ENCODE peak calls at places on chromosomes 7 and 10, in eight cellular contexts. M is PC-3; D is IMR-90; V is psoas muscle; J is spleen; E is transverse colon; F is mucosa of descending colon; X is CD8-positive, alpha-beta memory T cell. I is an unnamed sample. For H3K4me1, the result is how much of the 10 kb centered on the place peaks cover.

GRCh38 chr7:134632937-134633540 is 13.6 kb upstream of the BPGM start:
- DNase-seq in M (peak), D (peak), V (no peak), J (no peak), E (no peak), F (no peak), X (peak), I (no peak)

GRCh38 chr7:90119178-90119971 is 34.9 kb upstream of the STEAP1 start:
- DNase-seq in M (no peak), D (peak), V (peak), J (peak), E (no peak), F (peak), X (no peak), I (peak)

GRCh38 chr7:104552102-104552501 is 223.7 kb downstream of the LHFPL3 start:
- DNase-seq in M (peak), D (peak), V (no peak), J (no peak), E (peak), F (no peak), X (no peak), I (no peak)

GRCh38 chr7:90251304-90251635 is 6.3 kb downstream of the CFAP69 start:
- DNase-seq in M (peak), D (no peak), V (no peak), J (no peak), E (no peak), F (no peak), X (no peak), I (no peak)

GRCh38 chr7:6269527-6269926 is 2.9 kb downstream of the CYTH3 start:
- DNase-seq in M (no peak), D (no peak), V (no peak), J (no peak), E (no peak), F (no peak), X (no peak), I (no peak)

GRCh38 chr7:94656925-94657731 is 1.2 kb upstream of the SGCE start:
- DNase-seq in M (peak), D (peak), V (no peak), J (peak), E (no peak), F (peak), X (peak), I (peak)

GRCh38 chr7:84912993-84913635 is 273.7 kb downstream of the SEMA3D start:
- DNase-seq in M (peak), D (no peak), V (no peak), J (no peak), E (no peak), F (no peak), X (no peak), I (no peak)

GRCh38 chr10:120131183-120131582 is 238.7 kb downstream of the SEC23IP start:
- DNase-seq in M (peak), D (no peak), V (no peak), J (no peak), E (no peak), F (no peak), X (no peak), I (no peak)

GRCh38 chr10:85641479-85641967 is 725.1 kb downstream of the GRID1 start:
- DNase-seq in M (peak), D (no peak), V (no peak), J (no peak), E (no peak), F (no peak), X (no peak), I (no peak)

GRCh38 chr7:81501220-81501619 is 268.6 kb downstream of the HGF start:
- DNase-seq in M (peak), D (peak), V (no peak), J (no peak), E (no peak), F (no peak), X (no peak), I (no peak)

GRCh38 chr7:92366730-92367129 is 80.6 kb upstream of the GATAD1 start:
- DNase-seq in M (no peak), D (peak), V (no peak), J (no peak), E (no peak), F (no peak), X (no peak), I (no peak)

GRCh38 chr10:79487296-79488194 is 24.8 kb upstream of the EIF5AL1 start:
- DNase-seq in M (peak), D (peak), V (peak), J (peak), E (peak), F (peak), X (no peak), I (peak)

GRCh38 chr10:1381339-1381738 is 325.2 kb downstream of the WDR37 start:
- DNase-seq in M (no peak), D (no peak), V (no peak), J (no peak), E (no peak), F (no peak), X (no peak), I (peak)

GRCh38 chr7:157018997-157019591 is 8.6 kb upstream of the MNX1 start:
- DNase-seq in M (no peak), D (no peak), V (no peak), J (peak), E (no peak), F (no peak), X (no peak), I (peak)

GRCh38 chr10:86266446-86267242 is 100.0 kb downstream of the GRID1 start:
- DNase-seq in M (no peak), D (no peak), V (no peak), J (peak), E (no peak), F (no peak), X (no peak), I (peak)

GRCh38 chr10:92847185-92847864 is 995 bp upstream of the EXOC6 start:
- DNase-seq in M (peak), D (peak), V (no peak), J (no peak), E (no peak), F (no peak), X (no peak), I (no peak)

GRCh38 chr10:50447691-50448090 is 176.1 kb downstream of the SGMS1 start:
- DNase-seq in M (peak), D (peak), V (no peak), J (no peak), E (no peak), F (no peak), X (no peak), I (no peak)

GRCh38 chr7:127759945-127760421 is 108.0 kb downstream of the SND1 start:
- DNase-seq in M (no peak), D (no peak), V (no peak), J (no peak), E (no peak), F (no peak), X (no peak), I (no peak)

GRCh38 chr10:127887497-127888415 is 5.0 kb downstream of the CLRN3 start:
- DNase-seq in M (no peak), D (no peak), V (no peak), J (no peak), E (no peak), F (no peak), X (no peak), I (no peak)

GRCh38 chr7:81882086-81882485 is 112.2 kb upstream of the HGF start:
- DNase-seq in M (no peak), D (no peak), V (no peak), J (no peak), E (no peak), F (no peak), X (no peak), I (no peak)

GRCh38 chr7:10122573-10123100 is 851.0 kb upstream of the PHF14 start:
- DNase-seq in M (no peak), D (no peak), V (no peak), J (no peak), E (no peak), F (no peak), X (no peak), I (no peak)

GRCh38 chr10:92720306-92721165 is 30.8 kb downstream of the HHEX start:
- DNase-seq in M (no peak), D (no peak), V (no peak), J (no peak), E (no peak), F (no peak), X (no peak), I (no peak)

GRCh38 chr7:128157906-128158305 is 83.2 kb upstream of the LEP start:
- DNase-seq in M (no peak), D (no peak), V (no peak), J (no peak), E (no peak), F (no peak), X (no peak), I (no peak)

GRCh38 chr7:69962077-69962855 is 364.0 kb downstream of the AUTS2 start:
- DNase-seq in M (no peak), D (no peak), V (peak), J (no peak), E (no peak), F (no peak), X (no peak), I (no peak)

GRCh38 chr10:3185386-3185785 is 12.8 kb upstream of the PITRM1 start:
- DNase-seq in M (no peak), D (no peak), V (no peak), J (no peak), E (no peak), F (no peak), X (no peak), I (no peak)

GRCh38 chr10:12471135-12471534 is 121.8 kb downstream of the CAMK1D start:
- DNase-seq in M (no peak), D (no peak), V (no peak), J (peak), E (peak), F (no peak), X (no peak), I (no peak)

GRCh38 chr10:121886997-121887622 is 40.7 kb downstream of the ATE1 start:
- DNase-seq in M (peak), D (peak), V (no peak), J (no peak), E (peak), F (no peak), X (peak), I (peak)

DNA sequence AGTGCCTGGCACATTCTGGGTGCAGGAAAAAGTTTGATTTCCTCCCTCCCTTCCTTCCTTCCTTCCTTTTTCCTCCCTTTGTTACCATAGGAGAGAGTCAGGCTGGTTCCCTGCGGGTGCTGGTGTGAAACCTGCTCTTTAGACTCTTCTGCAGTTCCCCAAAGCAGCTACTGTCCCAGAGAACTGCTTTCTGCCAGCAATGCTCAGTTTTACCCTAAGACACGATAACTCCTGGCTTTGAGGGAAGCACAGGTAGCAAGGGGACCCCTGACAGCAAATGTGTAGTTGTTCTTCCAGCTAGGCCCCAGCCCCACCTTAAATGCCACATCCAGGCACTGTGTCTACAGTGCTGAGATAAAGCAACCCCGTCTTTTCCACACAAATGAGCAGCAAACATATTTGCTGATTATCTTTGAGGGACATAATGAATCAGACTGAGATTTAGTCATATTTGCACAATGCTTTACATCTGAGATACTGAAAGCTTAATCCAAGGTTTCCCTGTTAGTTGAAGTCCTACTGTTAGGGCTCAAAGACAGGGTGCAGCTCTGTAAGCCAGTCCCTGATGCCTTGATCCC is 55.5 kb downstream of the MET start:
- DNase-seq in M (peak), D (no peak), V (no peak), J (no peak), E (no peak), F (no peak), X (no peak), I (no peak)
- H3K4me1 ChIP-seq in M (under half), D (under half), V (under half), J (under half), E (under half), F (under half), X (under half), I (under half)

GRCh38 chr7:11181590-11181989 is 207.9 kb downstream of the PHF14 start:
- DNase-seq in M (no peak), D (no peak), V (no peak), J (no peak), E (no peak), F (no peak), X (no peak), I (no peak)
- H3K4me1 ChIP-seq in M (under half), D (under half), V (under half), J (under half), E (under half), F (under half), X (under half), I (under half)

GRCh38 chr10:109037978-109038377 is 885.3 kb downstream of the XPNPEP1 start:
- DNase-seq in M (no peak), D (no peak), V (no peak), J (no peak), E (no peak), F (no peak), X (no peak), I (no peak)
- H3K4me1 ChIP-seq in M (under half), D (under half), V (under half), J (under half), E (under half), F (under half), X (under half), I (under half)

GRCh38 chr10:35390441-35390840 is 54.1 kb downstream of the CCNY start:
- DNase-seq in M (no peak), D (no peak), V (no peak), J (no peak), E (no peak), F (no peak), X (no peak), I (no peak)

GRCh38 chr10:35392482-35393230 is 56.3 kb downstream of the CCNY start:
- DNase-seq in M (no peak), D (no peak), V (no peak), J (no peak), E (no peak), F (no peak), X (no peak), I (no peak)

GRCh38 chr10:35391153-35391953 is 55.0 kb downstream of the CCNY start:
- DNase-seq in M (no peak), D (no peak), V (no peak), J (no peak), E (no peak), F (no peak), X (no peak), I (no peak)

GRCh38 chr10:35391954-35392262 is 55.6 kb downstream of the CCNY start:
- DNase-seq in M (no peak), D (no peak), V (no peak), J (no peak), E (no peak), F (no peak), X (no peak), I (no peak)

GRCh38 chr10:35390843-35391152 is 54.5 kb downstream of the CCNY start:
- DNase-seq in M (no peak), D (no peak), V (no peak), J (no peak), E (no peak), F (no peak), X (no peak), I (no peak)
- H3K4me1 ChIP-seq in M (under half), D (under half), V (under half), J (under half), E (under half), F (under half), X (under half), I (under half)

GRCh38 chr10:78438094-78438906 is 404.6 kb downstream of the RPS24 start:
- DNase-seq in M (no peak), D (no peak), V (no peak), J (no peak), E (no peak), F (no peak), X (no peak), I (no peak)

GRCh38 chr10:78436223-78436575 is 402.5 kb downstream of the RPS24 start:
- DNase-seq in M (no peak), D (no peak), V (no peak), J (no peak), E (no peak), F (no peak), X (no peak), I (no peak)

GRCh38 chr10:78435484-78436222 is 402.0 kb downstream of the RPS24 start:
- DNase-seq in M (no peak), D (no peak), V (no peak), J (no peak), E (no peak), F (no peak), X (no peak), I (no peak)

GRCh38 chr10:78437407-78437768 is 403.7 kb downstream of the RPS24 start:
- DNase-seq in M (no peak), D (no peak), V (no peak), J (no peak), E (no peak), F (no peak), X (no peak), I (no peak)

DNA sequence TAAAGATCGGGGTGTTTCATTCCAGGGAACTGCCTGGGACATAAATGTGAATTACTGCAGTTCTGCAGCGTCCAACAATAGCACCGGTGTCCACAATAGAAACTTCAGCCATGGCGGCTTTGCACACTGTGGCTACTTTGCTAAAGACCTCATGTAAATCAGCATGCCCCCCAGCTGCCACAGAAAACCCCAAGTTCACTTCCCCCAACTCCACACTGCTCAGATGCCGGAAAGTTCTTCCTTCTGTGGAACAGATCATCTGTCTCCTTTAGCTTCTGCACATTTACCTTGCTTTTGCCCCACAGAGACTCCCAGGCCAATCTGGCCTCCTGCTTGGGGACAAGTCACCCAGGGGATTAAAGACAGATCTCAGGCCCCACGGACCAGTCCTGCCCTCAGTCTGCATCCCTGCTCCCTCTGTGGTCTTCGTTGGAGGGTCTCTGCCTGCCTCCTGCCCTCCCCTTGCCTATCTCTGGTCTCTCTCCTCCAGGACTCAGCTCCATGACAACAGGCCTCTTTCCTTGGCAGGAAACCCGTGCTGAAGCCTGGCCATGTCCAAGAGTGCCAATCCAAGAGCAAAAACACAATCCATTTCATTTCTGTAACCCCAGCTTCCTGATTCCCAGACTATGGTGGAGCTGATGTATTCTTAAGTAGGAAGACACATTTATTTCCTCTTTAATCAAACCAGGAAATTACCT is 403.2 kb downstream of the RPS24 start:
- DNase-seq in M (no peak), D (no peak), V (no peak), J (no peak), E (no peak), F (no peak), X (no peak), I (no peak)
- H3K4me1 ChIP-seq in M (under half), D (under half), V (under half), J (under half), E (under half), F (under half), X (under half), I (under half)

I was measured in Peyer's patch.